ENCODE peak calls at places on chromosome 6, in five cellular contexts. V, F, D, S and J are unnamed samples.

GRCh38 chr6:63307581-63308246 is 12.1 kb downstream of the LGSN start:
- DNase-seq in V (no peak), F (peak), D (peak), S (peak), J (no peak)

GRCh38 chr6:158018370-158018771 is 36.7 kb downstream of the SYNJ2 start:
- DNase-seq in V (no peak), F (no peak), D (no peak), S (no peak), J (no peak)

GRCh38 chr6:134230940-134231339 is 87.0 kb downstream of the SGK1 start:
- DNase-seq in V (no peak), F (no peak), D (no peak), S (no peak), J (no peak)

GRCh38 chr6:10495014-10495413 is 26.1 kb upstream of the GCNT2 start:
- DNase-seq in V (no peak), F (no peak), D (no peak), S (no peak), J (no peak)

GRCh38 chr6:2948228-2949025 is 22.9 kb downstream of the SERPINB6 start:
- DNase-seq in V (no peak), F (no peak), D (no peak), S (no peak), J (no peak)

GRCh38 chr6:5486214-5486613 is 224.9 kb downstream of the FARS2 start:
- DNase-seq in V (no peak), F (peak), D (no peak), S (no peak), J (no peak)

GRCh38 chr6:69957990-69958559 is 91.7 kb downstream of the COL19A1 start:
- DNase-seq in V (no peak), F (no peak), D (no peak), S (no peak), J (no peak)

GRCh38 chr6:36323062-36323461 is 13.6 kb downstream of the BNIP5 start:
- DNase-seq in V (no peak), F (no peak), D (no peak), S (no peak), J (no peak)

GRCh38 chr6:26312501-26313390 is 52.3 kb upstream of the BTN3A2 start:
- DNase-seq in V (peak), F (no peak), D (no peak), S (peak), J (no peak)

GRCh38 chr6:157181649-157182048 is 141.7 kb downstream of the TMEM242 start:
- DNase-seq in V (no peak), F (no peak), D (peak), S (peak), J (no peak)

GRCh38 chr6:84515082-84515481 is 249.3 kb downstream of the TBX18 start:
- DNase-seq in V (no peak), F (no peak), D (no peak), S (no peak), J (no peak)

GRCh38 chr6:579339-579738 is 77.6 kb downstream of the HUS1B start:
- DNase-seq in V (no peak), F (no peak), D (no peak), S (no peak), J (no peak)

GRCh38 chr6:105207524-105208269 is 27.9 kb upstream of the POPDC3 start:
- DNase-seq in V (no peak), F (no peak), D (no peak), S (no peak), J (no peak)

GRCh38 chr6:33885121-33886057 is 81.6 kb upstream of the MLN start:
- DNase-seq in V (no peak), F (no peak), D (peak), S (peak), J (no peak)

GRCh38 chr6:16623029-16623653 is 138.1 kb downstream of the ATXN1 start:
- DNase-seq in V (no peak), F (no peak), D (no peak), S (no peak), J (no peak)

GRCh38 chr6:6941201-6941600 is 166.6 kb upstream of the RREB1 start:
- DNase-seq in V (no peak), F (no peak), D (no peak), S (no peak), J (no peak)

GRCh38 chr6:6943411-6943810 is 164.3 kb upstream of the RREB1 start:
- DNase-seq in V (no peak), F (no peak), D (no peak), S (no peak), J (no peak)

GRCh38 chr6:6946477-6947145 is 161.2 kb upstream of the RREB1 start:
- DNase-seq in V (no peak), F (no peak), D (no peak), S (no peak), J (no peak)

GRCh38 chr6:6940031-6940664 is 167.6 kb upstream of the RREB1 start:
- DNase-seq in V (no peak), F (no peak), D (no peak), S (no peak), J (no peak)

DNA sequence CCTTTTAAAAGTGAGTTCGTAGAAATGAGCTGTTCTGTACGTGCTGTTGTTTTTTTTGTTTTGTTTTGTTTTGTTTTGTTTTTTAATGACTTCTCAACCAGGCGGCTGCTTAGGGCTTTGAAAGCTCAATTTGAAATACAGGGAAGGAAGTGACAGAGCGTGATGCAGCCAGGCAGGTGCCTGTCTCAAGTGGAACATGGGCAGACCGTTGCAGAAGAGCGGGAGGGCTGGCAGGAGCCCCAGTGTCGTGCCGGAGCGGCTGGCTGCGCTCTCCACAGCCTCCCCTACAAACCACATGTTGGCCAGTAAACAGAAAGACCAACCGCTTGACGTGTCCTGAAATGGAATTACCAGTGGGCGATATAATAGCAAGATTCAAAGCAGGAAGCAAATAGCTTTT is 164.9 kb upstream of the RREB1 start:
- DNase-seq in V (no peak), F (no peak), D (no peak), S (no peak), J (peak)
- TF ChIP-seq POLR2A in V (no peak), F (no peak), D (no peak), S (no peak), J (no peak)

GRCh38 chr6:7140631-7141366 is 33.0 kb downstream of the RREB1 start:
- DNase-seq in V (peak), F (peak), D (peak), S (peak), J (peak)

GRCh38 chr6:7139835-7140470 is 32.2 kb downstream of the RREB1 start:
- DNase-seq in V (no peak), F (no peak), D (no peak), S (no peak), J (no peak)

GRCh38 chr6:7137335-7138106 is 29.8 kb downstream of the RREB1 start:
- DNase-seq in V (no peak), F (no peak), D (peak), S (no peak), J (no peak)

GRCh38 chr6:7138111-7138510 is 30.4 kb downstream of the RREB1 start:
- DNase-seq in V (no peak), F (no peak), D (no peak), S (no peak), J (no peak)

DNA sequence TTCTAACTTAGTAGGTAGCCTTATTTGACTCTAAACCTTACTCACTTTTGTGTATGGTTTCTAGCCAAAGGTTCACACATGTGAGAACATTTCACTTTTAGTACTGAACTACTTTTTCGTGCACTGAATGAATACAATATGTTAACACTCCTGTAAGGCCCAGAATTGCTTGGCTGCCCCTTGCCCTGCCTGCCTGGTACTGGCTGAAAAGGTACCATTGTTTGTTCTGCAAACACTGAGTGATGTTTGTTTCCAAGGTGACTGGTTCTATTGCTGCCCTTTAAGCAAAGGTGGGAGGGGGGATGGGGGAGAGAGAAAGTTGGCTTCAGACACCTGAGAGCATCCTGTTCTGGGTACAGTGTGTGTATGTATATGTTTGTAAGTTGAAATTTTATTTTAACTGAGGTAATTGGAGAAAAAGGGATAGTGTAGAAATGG is 31.2 kb downstream of the RREB1 start:
- DNase-seq in V (no peak), F (no peak), D (no peak), S (peak), J (no peak)
- TF ChIP-seq POLR2A in V (no peak), F (no peak), D (no peak), S (no peak), J (no peak)

GRCh38 chr6:142838821-142839685 is 105.9 kb downstream of the HIVEP2 start:
- DNase-seq in V (no peak), F (no peak), D (no peak), S (peak), J (no peak)

GRCh38 chr6:142842423-142843261 is 102.3 kb downstream of the HIVEP2 start:
- DNase-seq in V (no peak), F (no peak), D (no peak), S (no peak), J (no peak)

GRCh38 chr6:142843344-142843743 is 101.6 kb downstream of the HIVEP2 start:
- DNase-seq in V (no peak), F (no peak), D (no peak), S (no peak), J (no peak)

GRCh38 chr6:142841915-142842314 is 103.1 kb downstream of the HIVEP2 start:
- DNase-seq in V (no peak), F (no peak), D (no peak), S (no peak), J (no peak)

GRCh38 chr6:142839686-142840040 is 105.3 kb downstream of the HIVEP2 start:
- DNase-seq in V (no peak), F (no peak), D (no peak), S (no peak), J (no peak)
- TF ChIP-seq POLR2A in V (no peak), F (no peak), D (no peak), S (no peak), J (no peak)

DNA sequence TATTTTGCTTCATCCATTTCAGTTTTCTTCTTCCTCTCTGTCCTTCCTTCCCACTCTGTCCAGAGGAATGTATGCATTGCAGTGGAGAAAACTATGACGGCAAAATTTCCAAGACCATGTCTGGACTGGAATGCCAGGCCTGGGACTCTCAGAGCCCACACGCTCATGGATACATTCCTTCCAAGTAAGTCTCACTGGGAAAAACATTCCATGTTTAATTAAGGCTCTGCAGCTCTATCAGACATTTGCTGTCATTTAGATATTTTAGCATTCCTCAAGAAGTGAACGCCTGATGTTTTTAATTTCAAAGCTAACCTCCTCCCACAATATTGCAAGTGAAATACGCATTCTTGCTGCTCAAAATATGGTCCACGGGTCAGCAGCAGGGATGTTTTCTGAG is 12.7 kb downstream of the PLG start:
- DNase-seq in V (no peak), F (no peak), D (no peak), S (no peak), J (no peak)
- TF ChIP-seq POLR2A in V (no peak), F (no peak), D (no peak), S (no peak), J (no peak)

GRCh38 chr6:44043479-44044153 is 83.6 kb downstream of the MRPL14 start:
- DNase-seq in V (no peak), F (no peak), D (no peak), S (no peak), J (no peak)
- TF ChIP-seq POLR2A in V (no peak), F (no peak), D (no peak), S (no peak), J (no peak)

GRCh38 chr6:109671721-109672120 is 19.3 kb downstream of the AK9 start:
- DNase-seq in V (no peak), F (no peak), D (no peak), S (no peak), J (no peak)
- TF ChIP-seq POLR2A in V (no peak), F (no peak), D (no peak), S (no peak), J (no peak)

DNA sequence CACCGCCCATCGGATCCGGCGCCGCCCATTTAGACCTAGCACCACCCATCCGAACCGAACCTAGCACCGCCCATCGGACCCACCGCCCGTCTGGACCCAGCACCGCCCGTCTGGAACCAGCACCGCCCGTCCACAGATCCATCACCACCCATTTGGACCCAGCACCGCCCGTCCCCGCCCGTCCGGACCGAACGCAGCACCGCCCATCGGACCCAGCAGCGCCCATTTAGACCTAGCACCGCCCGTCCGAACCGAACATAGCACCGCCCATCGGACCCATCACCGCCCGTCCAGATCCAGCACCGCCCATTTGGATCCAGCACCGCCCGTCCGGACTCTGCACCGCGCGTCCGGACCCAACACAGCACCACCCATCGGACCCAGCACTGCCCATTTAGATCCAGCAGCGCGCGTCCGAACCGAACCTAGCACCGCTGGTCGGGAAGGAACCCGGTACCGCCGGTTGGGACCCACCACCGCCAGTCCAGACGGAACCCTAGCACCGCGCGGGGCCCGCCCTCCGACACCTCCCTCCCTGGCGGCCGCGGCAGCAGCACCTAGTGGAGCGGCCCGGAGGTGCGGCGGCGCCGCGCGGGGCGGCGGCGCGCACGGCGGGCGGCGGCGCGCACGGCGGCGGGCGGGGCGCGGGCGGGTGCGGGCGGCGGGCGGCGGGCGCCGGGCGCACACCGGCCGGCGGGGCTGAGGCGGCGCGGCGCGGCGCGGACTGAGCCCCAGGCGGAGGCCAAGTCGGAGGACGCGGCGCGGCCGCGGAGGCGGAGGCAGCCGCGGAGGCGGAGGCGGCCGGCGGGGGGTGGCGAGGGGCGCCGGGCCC is at the start of gene AFDN:
- DNase-seq in V (peak), F (peak), D (peak), S (no peak), J (peak)
- TF ChIP-seq POLR2A in V (peak), F (no peak), D (peak), S (peak), J (peak)

GRCh38 chr6:163719028-163719742 is 304.7 kb downstream of the QKI start:
- DNase-seq in V (no peak), F (no peak), D (no peak), S (no peak), J (no peak)

GRCh38 chr6:163718537-163718936 is 304.0 kb downstream of the QKI start:
- DNase-seq in V (no peak), F (no peak), D (no peak), S (no peak), J (no peak)

GRCh38 chr6:163721435-163721834 is 306.9 kb downstream of the QKI start:
- DNase-seq in V (no peak), F (no peak), D (no peak), S (no peak), J (no peak)

GRCh38 chr6:163720460-163721235 is 306.1 kb downstream of the QKI start:
- DNase-seq in V (no peak), F (no peak), D (no peak), S (no peak), J (no peak)

DNA sequence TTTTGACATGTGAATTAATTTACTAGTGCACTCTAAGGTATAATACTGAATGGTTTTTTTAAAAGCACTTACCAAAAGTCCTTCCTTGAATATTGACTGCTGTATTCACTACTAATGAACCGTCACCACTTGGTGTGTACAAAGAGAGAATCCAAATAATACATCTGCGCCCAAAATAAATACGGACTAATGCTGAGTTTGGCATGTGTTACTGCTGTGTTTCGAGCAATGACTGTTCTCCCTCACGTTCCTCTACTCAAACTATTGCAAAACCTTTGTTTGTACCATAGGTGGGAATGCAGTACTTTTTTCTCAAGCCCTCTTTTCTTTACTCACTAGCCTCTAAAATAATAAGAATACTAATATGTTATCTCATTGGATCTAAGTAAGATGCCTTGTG is 305.5 kb downstream of the QKI start:
- DNase-seq in V (no peak), F (no peak), D (no peak), S (no peak), J (no peak)
- TF ChIP-seq POLR2A in V (no peak), F (no peak), D (no peak), S (no peak), J (no peak)